ENCODE peak calls at places on chromosome 11, in eight cellular contexts. One of them, this sample, is unnamed.

GRCh38 chr11:45409587-45409986 is 123.4 kb upstream of the SYT13 start:
- DNase-seq in T47D: no peak
- DNase-seq in foreskin fibroblast: no peak
- DNase-seq in amniotic epithelial cell: no peak
- DNase-seq in HuH-7: no peak
- DNase-seq in fibroblast of mammary gland: peak
- DNase-seq in sciatic nerve: no peak
- DNase-seq in cardiac fibroblast: no peak
- DNase-seq in this sample: no peak

GRCh38 chr11:101912823-101913284 is 2.0 kb upstream of the CEP126 start:
- DNase-seq in T47D: peak
- DNase-seq in foreskin fibroblast: peak
- DNase-seq in amniotic epithelial cell: no peak
- DNase-seq in HuH-7: peak
- DNase-seq in fibroblast of mammary gland: peak
- DNase-seq in sciatic nerve: no peak
- DNase-seq in cardiac fibroblast: peak
- DNase-seq in this sample: no peak

GRCh38 chr11:102147031-102147430 is 36.8 kb downstream of the YAP1 start:
- DNase-seq in T47D: no peak
- DNase-seq in foreskin fibroblast: no peak
- DNase-seq in amniotic epithelial cell: no peak
- DNase-seq in HuH-7: no peak
- DNase-seq in fibroblast of mammary gland: no peak
- DNase-seq in sciatic nerve: no peak
- DNase-seq in cardiac fibroblast: no peak
- DNase-seq in this sample: no peak

GRCh38 chr11:74018331-74019005 is 9.6 kb upstream of the UCP3 start:
- DNase-seq in T47D: peak
- DNase-seq in foreskin fibroblast: peak
- DNase-seq in amniotic epithelial cell: peak
- DNase-seq in HuH-7: peak
- DNase-seq in fibroblast of mammary gland: peak
- DNase-seq in sciatic nerve: peak
- DNase-seq in cardiac fibroblast: peak
- DNase-seq in this sample: peak

GRCh38 chr11:125414121-125414520 is 81.9 kb downstream of the FEZ1 start:
- DNase-seq in T47D: no peak
- DNase-seq in foreskin fibroblast: no peak
- DNase-seq in amniotic epithelial cell: no peak
- DNase-seq in HuH-7: no peak
- DNase-seq in fibroblast of mammary gland: no peak
- DNase-seq in sciatic nerve: no peak
- DNase-seq in cardiac fibroblast: no peak
- DNase-seq in this sample: no peak

GRCh38 chr11:62831520-62832345 is at the start of gene STX5:
- DNase-seq in T47D: peak
- DNase-seq in foreskin fibroblast: peak
- DNase-seq in amniotic epithelial cell: peak
- DNase-seq in HuH-7: peak
- DNase-seq in fibroblast of mammary gland: peak
- DNase-seq in sciatic nerve: peak
- DNase-seq in cardiac fibroblast: peak
- DNase-seq in this sample: peak

GRCh38 chr11:126414615-126415014 is 59.1 kb downstream of the ST3GAL4 start:
- DNase-seq in T47D: no peak
- DNase-seq in foreskin fibroblast: no peak
- DNase-seq in amniotic epithelial cell: no peak
- DNase-seq in HuH-7: no peak
- DNase-seq in fibroblast of mammary gland: no peak
- DNase-seq in sciatic nerve: no peak
- DNase-seq in cardiac fibroblast: no peak
- DNase-seq in this sample: no peak

GRCh38 chr11:117273550-117274289 is 17.4 kb upstream of the BACE1-AS start:
- DNase-seq in T47D: no peak
- DNase-seq in foreskin fibroblast: peak
- DNase-seq in amniotic epithelial cell: peak
- DNase-seq in HuH-7: no peak
- DNase-seq in fibroblast of mammary gland: peak
- DNase-seq in sciatic nerve: no peak
- DNase-seq in cardiac fibroblast: peak
- DNase-seq in this sample: peak

GRCh38 chr11:64854534-64855502 is 10.4 kb upstream of the CDC42BPG start:
- DNase-seq in T47D: no peak
- DNase-seq in foreskin fibroblast: peak
- DNase-seq in amniotic epithelial cell: peak
- DNase-seq in HuH-7: no peak
- DNase-seq in fibroblast of mammary gland: peak
- DNase-seq in sciatic nerve: no peak
- DNase-seq in cardiac fibroblast: peak
- DNase-seq in this sample: peak

GRCh38 chr11:13207665-13208594 is 69.7 kb upstream of the BMAL1 start:
- DNase-seq in T47D: no peak
- DNase-seq in foreskin fibroblast: peak
- DNase-seq in amniotic epithelial cell: peak
- DNase-seq in HuH-7: peak
- DNase-seq in fibroblast of mammary gland: peak
- DNase-seq in sciatic nerve: no peak
- DNase-seq in cardiac fibroblast: peak
- DNase-seq in this sample: peak

GRCh38 chr11:92224394-92225205 is at the start of gene FAT3:
- DNase-seq in T47D: no peak
- DNase-seq in foreskin fibroblast: peak
- DNase-seq in amniotic epithelial cell: peak
- DNase-seq in HuH-7: peak
- DNase-seq in fibroblast of mammary gland: peak
- DNase-seq in sciatic nerve: no peak
- DNase-seq in cardiac fibroblast: peak
- DNase-seq in this sample: peak

GRCh38 chr11:101466352-101466751 is 117.5 kb downstream of the TRPC6 start:
- DNase-seq in T47D: peak
- DNase-seq in foreskin fibroblast: no peak
- DNase-seq in amniotic epithelial cell: peak
- DNase-seq in HuH-7: no peak
- DNase-seq in fibroblast of mammary gland: no peak
- DNase-seq in sciatic nerve: no peak
- DNase-seq in cardiac fibroblast: no peak
- DNase-seq in this sample: no peak

GRCh38 chr11:85953491-85954143 is 98.4 kb downstream of the CCDC83 start:
- DNase-seq in T47D: no peak
- DNase-seq in foreskin fibroblast: peak
- DNase-seq in amniotic epithelial cell: peak
- DNase-seq in HuH-7: no peak
- DNase-seq in fibroblast of mammary gland: peak
- DNase-seq in sciatic nerve: no peak
- DNase-seq in cardiac fibroblast: peak
- DNase-seq in this sample: peak

GRCh38 chr11:17066691-17067090 is 10.8 kb downstream of the RPS13 start:
- DNase-seq in T47D: no peak
- DNase-seq in foreskin fibroblast: no peak
- DNase-seq in amniotic epithelial cell: no peak
- DNase-seq in HuH-7: no peak
- DNase-seq in fibroblast of mammary gland: no peak
- DNase-seq in sciatic nerve: no peak
- DNase-seq in cardiac fibroblast: no peak
- DNase-seq in this sample: no peak

GRCh38 chr11:118621071-118621815 is 13.8 kb downstream of the PHLDB1 start:
- DNase-seq in T47D: peak
- DNase-seq in foreskin fibroblast: peak
- DNase-seq in amniotic epithelial cell: peak
- DNase-seq in HuH-7: peak
- DNase-seq in fibroblast of mammary gland: peak
- DNase-seq in sciatic nerve: peak
- DNase-seq in cardiac fibroblast: peak
- DNase-seq in this sample: peak